ENCODE peak calls at places on chromosomes 2 and 18, in ten cellular contexts. O, C, U, G, T, Y, W, J, Q and I are unnamed samples.

GRCh38 chr18:36364911-36365624 is 67.6 kb downstream of the FHOD3 start:
- DNase-seq in W (no peak), J (no peak), G (no peak), C (no peak), U (no peak), T (no peak), Q (no peak), O (no peak), Y (no peak), I (no peak)

GRCh38 chr2:46858697-46859080 is 56.9 kb downstream of the MCFD2 start:
- DNase-seq in J (no peak), U (no peak), W (no peak), Q (no peak), T (peak; percentile 50), Y (peak; percentile 94), O (peak; percentile 94), G (no peak), C (no peak), I (no peak)

GRCh38 chr2:30511122-30512083 is 64.4 kb downstream of the LCLAT1 start:
- DNase-seq in T (peak; percentile 44), U (no peak), G (peak; percentile 67), Y (peak; percentile 32), W (peak; percentile 39), Q (peak; percentile 21), O (peak; percentile 44), C (peak; percentile 25), J (no peak), I (no peak)

GRCh38 chr2:158380786-158381185 is 75.8 kb downstream of the CCDC148 start:
- DNase-seq in G (no peak), U (no peak), Y (no peak), C (no peak), T (no peak), O (no peak), J (no peak), W (no peak), Q (no peak), I (no peak)

GRCh38 chr2:103401621-103402020 is 639.8 kb downstream of the TMEM182 start:
- DNase-seq in J (no peak), U (no peak), T (no peak), Y (peak; percentile 97), Q (peak; percentile 90), O (peak; percentile 97), C (no peak), W (no peak), G (peak; percentile 21), I (no peak)

GRCh38 chr2:137865954-137866540 is 98.2 kb upstream of the HNMT start:
- DNase-seq in G (peak; percentile 43), C (no peak), O (peak; percentile 35), W (no peak), J (no peak), Y (peak; percentile 26), U (peak; percentile 46), Q (peak; percentile 68), T (peak; percentile 23), I (peak; percentile 45)

GRCh38 chr18:48949606-48950535 is 894 bp downstream of the SMAD7 start:
- DNase-seq in O (no peak), C (peak; percentile 45), U (peak; percentile 66), J (peak; percentile 48), Q (peak; percentile 60), W (no peak), G (no peak), Y (no peak), T (no peak), I (peak; percentile 71)

GRCh38 chr2:28628506-28628905 is 123.1 kb upstream of the PPP1CB start:
- DNase-seq in Q (no peak), G (no peak), U (no peak), W (no peak), J (no peak), O (no peak), Y (no peak), C (no peak), T (no peak), I (no peak)

GRCh38 chr2:232646726-232647125 is 13.3 kb downstream of the EFHD1 start:
- DNase-seq in T (no peak), C (no peak), J (no peak), Y (no peak), Q (no peak), O (no peak), G (no peak), U (no peak), W (no peak), I (no peak)

GRCh38 chr2:54456526-54457325 is 599 bp downstream of the SPTBN1 start:
- DNase-seq in T (no peak), O (peak; percentile 41), G (peak; percentile 54), W (peak; percentile 43), U (peak; percentile 61), C (peak; percentile 50), J (no peak), Y (peak; percentile 17), Q (peak; percentile 68), I (peak; percentile 36)

GRCh38 chr2:54461251-54461650 is 5.1 kb downstream of the SPTBN1 start:
- DNase-seq in W (no peak), Y (no peak), T (no peak), Q (no peak), G (no peak), J (no peak), O (no peak), U (no peak), C (no peak), I (no peak)

GRCh38 chr2:54457326-54458023 is 1.3 kb downstream of the SPTBN1 start:
- DNase-seq in J (no peak), U (peak; percentile 26), Q (peak; percentile 30), G (peak; percentile 31), C (peak; percentile 56), T (no peak), W (peak; percentile 48), O (peak; percentile 33), Y (no peak), I (peak; percentile 30)

GRCh38 chr2:54455584-54456525 is at the start of gene SPTBN1:
- DNase-seq in G (peak; percentile 95), T (peak; percentile 83), Q (peak; percentile 94), Y (peak; percentile 87), U (peak; percentile 90), C (peak; percentile 94), J (peak; percentile 88), O (peak; percentile 94), W (peak; percentile 94), I (peak; percentile 81)

DNA sequence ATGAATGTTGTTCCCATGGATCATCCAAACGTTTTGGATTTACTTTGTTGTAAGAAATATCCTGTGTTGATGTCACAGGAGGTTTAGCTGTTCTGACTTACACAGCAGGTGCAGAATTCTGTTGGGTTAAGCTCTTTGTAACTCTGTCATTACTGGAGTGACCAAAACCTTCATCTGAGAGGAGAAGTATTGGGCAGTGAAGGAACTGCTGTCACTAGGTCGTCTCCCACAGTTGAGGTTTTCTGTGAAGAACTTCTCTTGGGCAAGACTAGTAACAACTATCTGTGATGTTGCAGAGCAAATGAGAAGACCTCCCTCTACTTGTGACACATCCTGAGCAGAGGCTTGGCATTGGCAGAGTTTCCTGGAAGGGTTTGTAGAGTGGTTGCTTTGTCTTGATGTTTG is 2.9 kb downstream of the SPTBN1 start:
- DNase-seq in T (peak; percentile 53), O (peak; percentile 63), Q (no peak), Y (peak; percentile 48), U (no peak), C (no peak), J (no peak), G (no peak), W (no peak), I (no peak)
- TF ChIP-seq CTCF in T (no peak), O (no peak), Q (no peak), Y (no peak), U (no peak), C (no peak), J (no peak), G (no peak), W (no peak), I (no peak)

GRCh38 chr2:74021407-74021755 is 36.7 kb downstream of the TET3 start:
- DNase-seq in U (no peak), W (no peak), G (no peak), T (no peak), C (no peak), O (no peak), Y (no peak), Q (no peak), J (no peak), I (no peak)
- H3K4me1 ChIP-seq in U (peaks cover 5% of the 10 kb centered on the region), W (peaks cover 29% of the 10 kb centered on the region), G (peaks cover 18% of the 10 kb centered on the region), T (no peaks in the 10 kb centered on the region), C (peaks cover 51% of the 10 kb centered on the region), O (no peaks in the 10 kb centered on the region), Y (no peaks in the 10 kb centered on the region), Q (peaks cover 5% of the 10 kb centered on the region), J (no peaks in the 10 kb centered on the region), I (peaks cover 11% of the 10 kb centered on the region)

GRCh38 chr18:10455726-10456453 is 1.5 kb downstream of the APCDD1 start:
- DNase-seq in W (no peak), T (no peak), C (no peak), O (no peak), G (no peak), Y (no peak), U (no peak), Q (peak; percentile 17), J (no peak), I (no peak)
- H3K4me3 ChIP-seq in W (peak overlapping the region; percentile 76), T (peak overlapping the region; percentile 68), C (peak overlapping the region; percentile 53), O (peak overlapping the region; percentile 65), G (peak overlapping the region; percentile 66), Y (peak overlapping the region; percentile 59), U (no peak overlapping the region), Q (peak overlapping the region; percentile 92), J (peak overlapping the region; percentile 75), I (no peak overlapping the region)

GRCh38 chr2:64978514-64979268 is 10.5 kb upstream of the SLC1A4 start:
- DNase-seq in W (no peak), U (no peak), J (no peak), Y (peak; percentile 68), G (no peak), O (peak; percentile 76), T (no peak), Q (no peak), C (no peak), I (no peak)
- TF ChIP-seq CTCF in W (peak; percentile 46), U (peak; percentile 10), J (no peak), Y (no peak), G (peak; percentile 33), O (no peak), T (no peak), Q (no peak), C (peak; percentile 34), I (no peak)